ENCODE peak calls at places on chromosomes 4 and X, in six cellular contexts. R is upper lobe of right lung, U is PC-3, T is GM12864, C is epithelial cell of esophagus, V is heart left ventricle. K is an unnamed sample.

GRCh38 chr4:100841911-100842310 is 324.1 kb upstream of the EMCN start:
- DNase-seq in R (no peak), U (no peak), T (no peak), C (peak), V (no peak), K (no peak)

GRCh38 chrX:125203379-125203736 is 116.3 kb upstream of the TEX13C start:
- DNase-seq in R (peak), U (no peak), T (no peak), C (no peak), V (no peak), K (no peak)

GRCh38 chr4:119731146-119731742 is 102.6 kb upstream of the PDE5A start:
- DNase-seq in R (no peak), U (no peak), T (no peak), C (no peak), V (no peak), K (no peak)

GRCh38 chr4:89296871-89297270 is 10.7 kb downstream of the GPRIN3 start:
- DNase-seq in R (no peak), U (no peak), T (no peak), C (no peak), V (no peak), K (no peak)

GRCh38 chr4:20832821-20833220 is 132.6 kb downstream of the PACRGL start:
- DNase-seq in R (no peak), U (no peak), T (no peak), C (peak), V (no peak), K (no peak)

GRCh38 chr4:87114245-87115062 is 106.0 kb downstream of the KLHL8 start:
- DNase-seq in R (no peak), U (no peak), T (no peak), C (no peak), V (no peak), K (no peak)

GRCh38 chr4:33709247-33709646 is 2535.1 kb downstream of the ARAP2 start:
- DNase-seq in R (no peak), U (no peak), T (no peak), C (peak), V (no peak), K (no peak)

GRCh38 chr4:134560728-134561127 is 359.1 kb upstream of the PABPC4L start:
- DNase-seq in R (no peak), U (no peak), T (no peak), C (no peak), V (no peak), K (no peak)

GRCh38 chrX:154727418-154728323 is 23.2 kb downstream of the GAB3 start:
- DNase-seq in R (no peak), U (peak), T (no peak), C (peak), V (peak), K (no peak)

GRCh38 chr4:79455216-79455615 is 47.2 kb upstream of the GK2 start:
- DNase-seq in R (no peak), U (no peak), T (no peak), C (no peak), V (no peak), K (no peak)

GRCh38 chrX:9534686-9535085 is 69.8 kb downstream of the TBL1X start:
- DNase-seq in R (no peak), U (no peak), T (no peak), C (no peak), V (no peak), K (no peak)

GRCh38 chr4:101977096-101977495 is 186.6 kb downstream of the BANK1 start:
- DNase-seq in R (no peak), U (peak), T (no peak), C (peak), V (no peak), K (no peak)

GRCh38 chr4:115165503-115165902 is 52.1 kb upstream of the NDST4 start:
- DNase-seq in R (no peak), U (no peak), T (no peak), C (peak), V (no peak), K (no peak)

GRCh38 chr4:33407496-33407895 is 2687.3 kb downstream of the PCDH7 start:
- DNase-seq in R (no peak), U (peak), T (no peak), C (peak), V (no peak), K (no peak)

GRCh38 chr4:142274137-142274536 is 572.0 kb downstream of the INPP4B start:
- DNase-seq in R (no peak), U (peak), T (no peak), C (peak), V (no peak), K (no peak)

GRCh38 chr4:70443329-70443728 is 28.7 kb upstream of the MUC7 start:
- DNase-seq in R (no peak), U (no peak), T (no peak), C (no peak), V (no peak), K (no peak)

GRCh38 chr4:19831644-19832285 is 419.9 kb upstream of the SLIT2 start:
- DNase-seq in R (no peak), U (peak), T (no peak), C (peak), V (no peak), K (no peak)

GRCh38 chr4:81352476-81352875 is 119.2 kb downstream of the RASGEF1B start:
- DNase-seq in R (no peak), U (no peak), T (no peak), C (no peak), V (no peak), K (no peak)

GRCh38 chr4:143700420-143701352 is at the start of gene FREM3:
- DNase-seq in R (peak), U (no peak), T (no peak), C (peak), V (no peak), K (no peak)

GRCh38 chr4:183609151-183609550 is 49.8 kb downstream of the RWDD4 start:
- DNase-seq in R (no peak), U (no peak), T (no peak), C (no peak), V (no peak), K (no peak)

GRCh38 chrX:135985123-135985973 is at the start of gene SLC9A6:
- DNase-seq in R (peak), U (peak), T (no peak), C (peak), V (peak), K (peak)

GRCh38 chr4:158496030-158496741 is 25.5 kb upstream of the RXFP1 start:
- DNase-seq in R (peak), U (peak), T (no peak), C (peak), V (peak), K (peak)

GRCh38 chr4:111631157-111631999 is 513.9 kb upstream of the FAM241A start:
- DNase-seq in R (no peak), U (peak), T (no peak), C (peak), V (no peak), K (no peak)

GRCh38 chrX:119693996-119694451 is 1.1 kb upstream of the SEPTIN6 start:
- DNase-seq in R (no peak), U (no peak), T (no peak), C (no peak), V (peak), K (no peak)

GRCh38 chrX:126272795-126273497 is 106.9 kb upstream of the DCAF12L2 start:
- DNase-seq in R (no peak), U (no peak), T (no peak), C (no peak), V (no peak), K (no peak)

GRCh38 chrX:104351173-104351769 is 96.5 kb upstream of the ESX1 start:
- DNase-seq in R (no peak), U (peak), T (no peak), C (peak), V (no peak), K (no peak)

GRCh38 chrX:105098201-105098600 is 122.3 kb downstream of the TEX13A start:
- DNase-seq in R (no peak), U (peak), T (no peak), C (no peak), V (no peak), K (no peak)

GRCh38 chrX:51802917-51803688 is 59.9 kb downstream of the GSPT2 start:
- DNase-seq in R (peak), U (peak), T (peak), C (peak), V (peak), K (peak)

GRCh38 chr4:102734116-102734515 is 26.7 kb downstream of the MANBA start:
- DNase-seq in R (no peak), U (no peak), T (no peak), C (no peak), V (no peak), K (no peak)

GRCh38 chr4:110364911-110365520 is 110.9 kb upstream of the ENPEP start:
- DNase-seq in R (no peak), U (no peak), T (no peak), C (no peak), V (no peak), K (no peak)

GRCh38 chr4:169009281-169010124 is 552 bp downstream of the CBR4 start:
- DNase-seq in R (peak), U (peak), T (no peak), C (peak), V (peak), K (peak)

GRCh38 chr4:7412586-7412975 is 22.1 kb downstream of the PSAPL1 start:
- DNase-seq in R (peak), U (no peak), T (no peak), C (no peak), V (peak), K (no peak)

GRCh38 chr4:120842046-120842445 is 80.5 kb downstream of the PRDM5 start:
- DNase-seq in R (no peak), U (no peak), T (no peak), C (no peak), V (no peak), K (no peak)

GRCh38 chr4:13733817-13734216 is 106.3 kb upstream of the BOD1L1 start:
- DNase-seq in R (no peak), U (no peak), T (no peak), C (peak), V (no peak), K (no peak)

GRCh38 chr4:145058256-145058655 is 39.7 kb downstream of the ANAPC10 start:
- DNase-seq in R (no peak), U (no peak), T (no peak), C (no peak), V (no peak), K (no peak)

GRCh38 chr4:145056325-145057130 is 41.5 kb downstream of the ANAPC10 start:
- DNase-seq in R (no peak), U (no peak), T (no peak), C (no peak), V (no peak), K (no peak)

GRCh38 chr4:145055533-145056257 is 42.3 kb downstream of the ANAPC10 start:
- DNase-seq in R (no peak), U (no peak), T (no peak), C (no peak), V (no peak), K (no peak)

GRCh38 chr4:145066063-145066501 is 31.9 kb downstream of the ANAPC10 start:
- DNase-seq in R (no peak), U (no peak), T (no peak), C (no peak), V (no peak), K (no peak)

GRCh38 chr4:145061325-145061920 is 36.6 kb downstream of the ANAPC10 start:
- DNase-seq in R (no peak), U (peak), T (peak), C (peak), V (no peak), K (peak)
- TF ChIP-seq CTCF in R (peak), U (peak), T (peak), C (no peak), V (peak), K (no peak)

GRCh38 chr4:964346-965025 is 8.9 kb downstream of the DGKQ start:
- DNase-seq in R (no peak), U (no peak), T (no peak), C (no peak), V (no peak), K (no peak)

GRCh38 chr4:962231-963208 is 10.8 kb downstream of the DGKQ start:
- DNase-seq in R (no peak), U (no peak), T (no peak), C (no peak), V (no peak), K (no peak)

GRCh38 chr4:965048-965765 is 8.2 kb downstream of the DGKQ start:
- DNase-seq in R (no peak), U (no peak), T (no peak), C (no peak), V (peak), K (no peak)

GRCh38 chr4:961651-962230 is 11.6 kb downstream of the DGKQ start:
- DNase-seq in R (no peak), U (no peak), T (no peak), C (peak), V (no peak), K (no peak)

GRCh38 chr4:963276-964225 is 9.8 kb downstream of the DGKQ start:
- DNase-seq in R (no peak), U (no peak), T (no peak), C (no peak), V (no peak), K (no peak)
- TF ChIP-seq CTCF in R (no peak), U (no peak), T (no peak), C (no peak), V (no peak), K (no peak)

GRCh38 chr4:11489449-11490083 is 60.9 kb upstream of the HS3ST1 start:
- DNase-seq in R (no peak), U (no peak), T (no peak), C (peak), V (no peak), K (no peak)
- TF ChIP-seq CTCF in R (no peak), U (no peak), T (no peak), C (no peak), V (no peak), K (no peak)

DNA sequence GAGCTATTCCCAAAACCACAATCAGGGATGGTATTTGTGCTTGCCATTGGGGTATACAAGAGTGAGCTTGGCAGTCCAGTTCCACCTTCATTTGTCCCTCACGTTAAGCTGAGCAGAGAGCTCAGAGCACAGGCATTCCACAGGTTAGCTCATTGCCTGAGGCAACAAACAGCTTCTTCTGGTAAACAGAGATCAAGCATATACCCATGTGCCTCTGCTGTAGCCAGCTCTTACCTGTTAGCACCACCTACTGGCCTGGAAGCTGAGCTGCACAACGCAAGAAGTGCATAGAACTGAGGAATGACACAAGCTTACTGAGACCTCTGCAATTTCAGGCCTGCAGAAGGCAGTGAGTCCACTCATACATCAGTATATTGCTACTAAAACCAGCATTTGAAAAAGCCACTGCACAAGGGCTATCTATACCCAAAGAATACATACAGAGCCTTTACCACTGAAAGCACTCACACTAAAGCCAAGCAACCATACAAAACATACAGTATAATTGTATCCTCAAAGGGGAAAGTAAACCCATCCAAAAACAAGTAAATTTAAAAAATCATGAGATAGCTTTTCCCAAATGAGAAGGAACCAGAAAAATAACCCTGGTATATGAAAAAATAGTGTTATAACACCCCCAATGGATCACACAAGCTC is 258.3 kb upstream of the GABRA2 start:
- DNase-seq in R (no peak), U (peak), T (peak), C (peak), V (no peak), K (peak)
- TF ChIP-seq CTCF in R (peak), U (peak), T (peak), C (peak), V (no peak), K (peak)

GRCh38 chrX:148601034-148601433 is 100.6 kb downstream of the AFF2 start:
- DNase-seq in R (no peak), U (no peak), T (no peak), C (peak), V (no peak), K (no peak)
- TF ChIP-seq CTCF in R (no peak), U (no peak), T (no peak), C (no peak), V (no peak), K (no peak)